ENCODE peak calls at places on chromosomes 3 and 15, in four cellular contexts. One of them, this sample, is unnamed.

GRCh38 chr3:2096196-2096595 is 2.5 kb upstream of the CNTN4 start:
- DNase-seq in small intestine: no peak
- DNase-seq in gastrocnemius medialis: no peak
- DNase-seq in GM19239: no peak
- DNase-seq in this sample: no peak

GRCh38 chr15:57961919-57962318 is 103.6 kb downstream of the ALDH1A2 start:
- DNase-seq in small intestine: no peak
- DNase-seq in gastrocnemius medialis: no peak
- DNase-seq in GM19239: no peak
- DNase-seq in this sample: no peak

GRCh38 chr3:42905740-42906084 is 230 bp upstream of the ZNF662 start:
- DNase-seq in GM19239: no peak
- DNase-seq in small intestine: no peak
- DNase-seq in gastrocnemius medialis: no peak
- DNase-seq in this sample: no peak

GRCh38 chr3:177887475-177887874 is 648.8 kb upstream of the KCNMB2 start:
- DNase-seq in gastrocnemius medialis: no peak
- DNase-seq in GM19239: no peak
- DNase-seq in small intestine: no peak
- DNase-seq in this sample: no peak

GRCh38 chr15:42143866-42144625 is 12.4 kb downstream of the PLA2G4F start:
- DNase-seq in small intestine: no peak
- DNase-seq in gastrocnemius medialis: peak
- DNase-seq in GM19239: no peak
- DNase-seq in this sample: peak

GRCh38 chr3:151925876-151926275 is 52.4 kb downstream of the SUCNR1 start:
- DNase-seq in small intestine: no peak
- DNase-seq in gastrocnemius medialis: no peak
- DNase-seq in GM19239: no peak
- DNase-seq in this sample: no peak

GRCh38 chr15:45785897-45786296 is 151.1 kb downstream of the SQOR start:
- DNase-seq in GM19239: no peak
- DNase-seq in gastrocnemius medialis: no peak
- DNase-seq in small intestine: no peak
- DNase-seq in this sample: no peak

GRCh38 chr3:78659386-78659987 is 1108.3 kb downstream of the ROBO1 start:
- DNase-seq in gastrocnemius medialis: no peak
- DNase-seq in small intestine: peak
- DNase-seq in GM19239: no peak
- DNase-seq in this sample: no peak

GRCh38 chr3:83453010-83453409 is 1505.8 kb upstream of the CADM2 start:
- DNase-seq in small intestine: no peak
- DNase-seq in GM19239: no peak
- DNase-seq in gastrocnemius medialis: no peak
- DNase-seq in this sample: no peak

GRCh38 chr3:52280046-52280445 is 1.6 kb upstream of the WDR82 start:
- DNase-seq in GM19239: no peak
- DNase-seq in small intestine: no peak
- DNase-seq in gastrocnemius medialis: no peak
- DNase-seq in this sample: no peak

GRCh38 chr3:112984485-112984884 is 6.3 kb upstream of the GTPBP8 start:
- DNase-seq in gastrocnemius medialis: peak
- DNase-seq in GM19239: no peak
- DNase-seq in small intestine: peak
- DNase-seq in this sample: no peak

GRCh38 chr3:184354121-184354728 is 7.2 kb downstream of the CLCN2 start:
- DNase-seq in gastrocnemius medialis: no peak
- DNase-seq in GM19239: no peak
- DNase-seq in small intestine: peak
- DNase-seq in this sample: no peak

GRCh38 chr15:42994546-42994945 is 74.0 kb upstream of the TTBK2 start:
- DNase-seq in GM19239: no peak
- DNase-seq in small intestine: no peak
- DNase-seq in gastrocnemius medialis: no peak
- DNase-seq in this sample: no peak

GRCh38 chr3:8201886-8202285 is 299.7 kb upstream of the LMCD1 start:
- DNase-seq in small intestine: no peak
- DNase-seq in gastrocnemius medialis: no peak
- DNase-seq in GM19239: no peak
- DNase-seq in this sample: no peak

GRCh38 chr3:173743512-173743911 is 346.0 kb downstream of the NLGN1 start:
- DNase-seq in small intestine: no peak
- DNase-seq in gastrocnemius medialis: no peak
- DNase-seq in GM19239: no peak
- DNase-seq in this sample: no peak

GRCh38 chr3:29410200-29410599 is 129.3 kb downstream of the RBMS3 start:
- DNase-seq in gastrocnemius medialis: no peak
- DNase-seq in GM19239: no peak
- DNase-seq in small intestine: no peak
- DNase-seq in this sample: no peak

GRCh38 chr3:55541456-55541855 is 54.4 kb upstream of the WNT5A start:
- DNase-seq in small intestine: no peak
- DNase-seq in GM19239: no peak
- DNase-seq in gastrocnemius medialis: no peak
- DNase-seq in this sample: no peak

GRCh38 chr15:89656116-89656815 is 999 bp upstream of the KIF7 start:
- DNase-seq in GM19239: no peak
- DNase-seq in gastrocnemius medialis: no peak
- DNase-seq in small intestine: no peak
- DNase-seq in this sample: no peak

GRCh38 chr3:38314112-38314766 is 32.1 kb downstream of the SLC22A14 start:
- DNase-seq in GM19239: no peak
- DNase-seq in small intestine: no peak
- DNase-seq in gastrocnemius medialis: no peak
- DNase-seq in this sample: no peak

GRCh38 chr3:128343287-128344045 is 123.2 kb downstream of the DNAJB8 start:
- DNase-seq in gastrocnemius medialis: no peak
- DNase-seq in GM19239: no peak
- DNase-seq in small intestine: peak
- DNase-seq in this sample: no peak

GRCh38 chr3:46497556-46498265 is at the start of gene RTP3:
- DNase-seq in GM19239: no peak
- DNase-seq in gastrocnemius medialis: no peak
- DNase-seq in small intestine: peak
- DNase-seq in this sample: no peak

GRCh38 chr15:65366122-65366892 is 11.5 kb downstream of the IGDCC3 start:
- DNase-seq in GM19239: no peak
- DNase-seq in small intestine: no peak
- DNase-seq in gastrocnemius medialis: no peak
- DNase-seq in this sample: no peak

GRCh38 chr3:127162947-127163645 is 29.8 kb upstream of the PRR23E start:
- DNase-seq in gastrocnemius medialis: no peak
- DNase-seq in GM19239: no peak
- DNase-seq in small intestine: no peak
- DNase-seq in this sample: peak

GRCh38 chr15:99016680-99017321 is 9.2 kb upstream of the PGPEP1L start:
- DNase-seq in gastrocnemius medialis: peak
- DNase-seq in GM19239: no peak
- DNase-seq in small intestine: no peak
- DNase-seq in this sample: no peak